ENCODE peak calls at places on chromosomes 3 and 15, in four cellular contexts. One of them, this sample, is unnamed.

GRCh38 chr3:47825590-47825989 is 22.7 kb downstream of the DHX30 start:
- DNase-seq in colonic mucosa: no peak
- DNase-seq in mesendoderm: no peak
- DNase-seq in Peyer's patch: no peak
- DNase-seq in this sample: no peak

GRCh38 chr15:31469801-31470545 is 143.3 kb downstream of the KLF13 start:
- DNase-seq in mesendoderm: no peak
- DNase-seq in Peyer's patch: no peak
- DNase-seq in colonic mucosa: peak; percentile 15
- DNase-seq in this sample: no peak

GRCh38 chr3:169104541-169104940 is 559.0 kb downstream of the MECOM start:
- DNase-seq in Peyer's patch: no peak
- DNase-seq in mesendoderm: no peak
- DNase-seq in colonic mucosa: no peak
- DNase-seq in this sample: no peak

GRCh38 chr3:46670000-46670890 is 23.2 kb downstream of the ALS2CL start:
- DNase-seq in mesendoderm: no peak
- DNase-seq in Peyer's patch: no peak
- DNase-seq in colonic mucosa: no peak
- DNase-seq in this sample: peak; percentile 28

GRCh38 chr3:129624347-129625070 is 18.0 kb upstream of the PLXND1 start:
- DNase-seq in colonic mucosa: peak; percentile 28
- DNase-seq in Peyer's patch: no peak
- DNase-seq in mesendoderm: no peak
- DNase-seq in this sample: no peak

GRCh38 chr15:59232476-59232875 is 25.8 kb downstream of the LDHAL6B start:
- DNase-seq in mesendoderm: no peak
- DNase-seq in colonic mucosa: no peak
- DNase-seq in Peyer's patch: no peak
- DNase-seq in this sample: no peak

GRCh38 chr3:192079098-192079497 is 618.1 kb downstream of the PYDC2 start:
- DNase-seq in Peyer's patch: no peak
- DNase-seq in mesendoderm: peak; percentile 8
- DNase-seq in colonic mucosa: no peak
- DNase-seq in this sample: no peak

GRCh38 chr3:14225421-14225820 is 46.8 kb downstream of the LSM3 start:
- DNase-seq in mesendoderm: no peak
- DNase-seq in Peyer's patch: no peak
- DNase-seq in colonic mucosa: peak; percentile 49
- DNase-seq in this sample: no peak

GRCh38 chr3:63976166-63976861 is 47.0 kb downstream of the PSMD6 start:
- DNase-seq in colonic mucosa: no peak
- DNase-seq in Peyer's patch: no peak
- DNase-seq in mesendoderm: no peak
- DNase-seq in this sample: no peak

GRCh38 chr3:8472549-8472948 is 29.1 kb upstream of the LMCD1 start:
- DNase-seq in mesendoderm: no peak
- DNase-seq in colonic mucosa: no peak
- DNase-seq in Peyer's patch: no peak
- DNase-seq in this sample: peak; percentile 21

GRCh38 chr3:138921316-138922292 is 25.3 kb downstream of the FOXL2 start:
- DNase-seq in colonic mucosa: no peak
- DNase-seq in Peyer's patch: no peak
- DNase-seq in mesendoderm: peak; percentile 60
- DNase-seq in this sample: no peak

GRCh38 chr15:35427091-35427490 is 118.9 kb downstream of the DPH6 start:
- DNase-seq in mesendoderm: peak; percentile 85
- DNase-seq in colonic mucosa: no peak
- DNase-seq in Peyer's patch: no peak
- DNase-seq in this sample: no peak

GRCh38 chr15:59296181-59296617 is 76.5 kb downstream of the MYO1E start:
- DNase-seq in colonic mucosa: no peak
- DNase-seq in mesendoderm: no peak
- DNase-seq in Peyer's patch: no peak
- DNase-seq in this sample: no peak

GRCh38 chr15:73321496-73322344 is 47.0 kb downstream of the HCN4 start:
- DNase-seq in mesendoderm: no peak
- DNase-seq in colonic mucosa: no peak
- DNase-seq in Peyer's patch: no peak
- DNase-seq in this sample: no peak

GRCh38 chr3:155032918-155033317 is 47.2 kb upstream of the MME start:
- DNase-seq in colonic mucosa: no peak
- DNase-seq in mesendoderm: peak; percentile 91
- DNase-seq in Peyer's patch: no peak
- DNase-seq in this sample: no peak

GRCh38 chr15:48112242-48112641 is 8.5 kb upstream of the SLC24A5 start:
- DNase-seq in colonic mucosa: no peak
- DNase-seq in mesendoderm: peak; percentile 82
- DNase-seq in Peyer's patch: no peak
- DNase-seq in this sample: peak; percentile 25

GRCh38 chr3:78846688-78847087 is 921.1 kb downstream of the ROBO1 start:
- DNase-seq in Peyer's patch: no peak
- DNase-seq in mesendoderm: no peak
- DNase-seq in colonic mucosa: no peak
- DNase-seq in this sample: no peak

GRCh38 chr3:36868614-36869436 is 76.0 kb downstream of the TRANK1 start:
- DNase-seq in colonic mucosa: peak; percentile 34
- DNase-seq in mesendoderm: peak; percentile 97
- DNase-seq in Peyer's patch: peak; percentile 54
- DNase-seq in this sample: no peak

GRCh38 chr3:85321892-85322291 is 363.1 kb downstream of the CADM2 start:
- DNase-seq in Peyer's patch: no peak
- DNase-seq in mesendoderm: no peak
- DNase-seq in colonic mucosa: no peak
- DNase-seq in this sample: no peak

GRCh38 chr3:113226491-113226890 is 15.1 kb downstream of the BOC start:
- DNase-seq in Peyer's patch: no peak
- DNase-seq in mesendoderm: no peak
- DNase-seq in colonic mucosa: no peak
- DNase-seq in this sample: no peak

GRCh38 chr3:171142985-171143384 is 116.5 kb upstream of the SLC2A2 start:
- DNase-seq in Peyer's patch: no peak
- DNase-seq in colonic mucosa: no peak
- DNase-seq in mesendoderm: no peak
- DNase-seq in this sample: no peak

GRCh38 chr3:9994086-9994844 is 7.6 kb upstream of the EMC3 start:
- DNase-seq in Peyer's patch: no peak
- DNase-seq in colonic mucosa: no peak
- DNase-seq in mesendoderm: no peak
- DNase-seq in this sample: no peak

GRCh38 chr15:37007301-37007700 is 93.0 kb downstream of the MEIS2 start:
- DNase-seq in Peyer's patch: no peak
- DNase-seq in colonic mucosa: no peak
- DNase-seq in mesendoderm: no peak
- DNase-seq in this sample: no peak

GRCh38 chr3:192851821-192852352 is 65.8 kb downstream of the MB21D2 start:
- DNase-seq in Peyer's patch: peak; percentile 39
- DNase-seq in mesendoderm: no peak
- DNase-seq in colonic mucosa: peak; percentile 85
- DNase-seq in this sample: peak; percentile 88

GRCh38 chr15:92149029-92149428 is 244.7 kb upstream of the ST8SIA2 start:
- DNase-seq in Peyer's patch: no peak
- DNase-seq in colonic mucosa: no peak
- DNase-seq in mesendoderm: no peak
- DNase-seq in this sample: no peak

GRCh38 chr3:125002834-125003368 is 52.9 kb downstream of the HEG1 start:
- DNase-seq in Peyer's patch: no peak
- DNase-seq in mesendoderm: no peak
- DNase-seq in colonic mucosa: no peak
- DNase-seq in this sample: no peak
- H3K36me3 ChIP-seq in Peyer's patch: no peaks in the 10 kb centered on the region
- H3K36me3 ChIP-seq in mesendoderm: peaks cover 30% of the 10 kb centered on the region
- H3K36me3 ChIP-seq in colonic mucosa: no peaks in the 10 kb centered on the region
- H3K36me3 ChIP-seq in this sample: no peaks in the 10 kb centered on the region

DNA sequence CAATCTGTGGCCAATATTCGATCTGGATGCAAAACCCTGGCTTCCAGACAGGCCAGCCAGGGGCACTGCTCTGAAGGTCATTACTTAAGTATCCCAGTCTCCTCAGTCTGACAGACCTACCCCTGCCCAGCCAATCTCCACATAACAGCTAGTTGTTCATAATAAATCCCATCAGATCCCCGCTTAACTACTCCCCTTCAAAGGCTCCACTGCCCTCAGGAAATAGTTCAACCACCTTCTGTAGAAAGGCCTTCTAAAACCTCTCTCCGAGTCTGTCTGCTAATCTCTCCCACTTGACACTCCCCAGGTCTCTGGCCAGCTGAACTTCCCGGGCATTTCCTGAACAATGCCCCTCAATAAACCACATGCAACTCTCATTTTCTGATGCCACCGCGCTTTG is 6.1 kb downstream of the PRC1 start:
- DNase-seq in mesendoderm: peak; percentile 38
- DNase-seq in Peyer's patch: no peak
- DNase-seq in colonic mucosa: no peak
- DNase-seq in this sample: no peak
- H3K36me3 ChIP-seq in mesendoderm: peaks cover 1% of the 10 kb centered on the region
- H3K36me3 ChIP-seq in Peyer's patch: no peaks in the 10 kb centered on the region
- H3K36me3 ChIP-seq in colonic mucosa: no peaks in the 10 kb centered on the region
- H3K36me3 ChIP-seq in this sample: no peaks in the 10 kb centered on the region

DNA sequence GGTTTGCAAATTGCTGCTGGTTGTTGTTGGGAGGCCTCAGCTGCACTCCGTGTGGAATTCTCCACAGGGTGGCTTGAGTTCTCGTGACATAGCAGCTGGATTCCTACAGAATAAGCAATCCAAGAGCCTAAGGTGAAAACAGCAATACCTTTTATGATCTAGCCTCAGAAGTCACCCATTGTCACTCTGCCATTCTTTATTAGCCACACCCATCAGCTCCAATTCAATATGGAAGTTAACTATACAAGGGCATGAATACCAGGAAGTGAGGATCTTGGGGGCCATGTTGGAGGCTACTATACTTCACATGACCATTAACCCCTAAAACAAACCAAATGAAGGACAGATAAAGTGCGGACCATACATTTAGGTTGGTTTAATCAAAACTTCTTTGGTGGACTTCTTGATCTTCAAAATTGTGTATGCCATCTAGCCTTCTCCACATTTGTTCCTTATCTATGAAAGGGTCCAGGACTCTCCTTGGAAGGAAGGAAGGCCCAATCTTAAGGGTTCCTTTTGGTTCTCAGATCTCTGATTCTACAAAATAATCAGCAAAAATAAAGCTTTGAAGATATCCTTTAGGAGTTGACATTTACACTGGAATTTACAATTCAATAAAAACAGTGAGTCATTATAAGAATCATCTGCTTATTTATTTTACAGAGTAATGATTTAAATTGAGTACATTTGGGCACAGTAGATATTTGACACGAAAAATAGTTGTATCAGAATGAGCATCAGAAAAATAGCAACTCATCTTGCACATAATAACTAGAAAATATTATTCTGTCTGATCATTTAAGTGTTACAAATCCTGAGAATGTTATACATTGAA is 21.5 kb downstream of the CIAO2A start:
- DNase-seq in colonic mucosa: no peak
- DNase-seq in Peyer's patch: no peak
- DNase-seq in mesendoderm: no peak
- DNase-seq in this sample: no peak
- H3K36me3 ChIP-seq in colonic mucosa: no peaks in the 10 kb centered on the region
- H3K36me3 ChIP-seq in Peyer's patch: no peaks in the 10 kb centered on the region
- H3K36me3 ChIP-seq in mesendoderm: peaks cover 5% of the 10 kb centered on the region
- H3K36me3 ChIP-seq in this sample: peaks cover 4% of the 10 kb centered on the region

GRCh38 chr3:119912220-119912619 is 130.3 kb downstream of the NR1I2 start:
- DNase-seq in Peyer's patch: no peak
- DNase-seq in mesendoderm: no peak
- DNase-seq in colonic mucosa: no peak
- DNase-seq in this sample: no peak
- H3K36me3 ChIP-seq in Peyer's patch: no peaks in the 10 kb centered on the region
- H3K36me3 ChIP-seq in mesendoderm: no peaks in the 10 kb centered on the region
- H3K36me3 ChIP-seq in colonic mucosa: peaks cover 5% of the 10 kb centered on the region
- H3K36me3 ChIP-seq in this sample: no peaks in the 10 kb centered on the region

GRCh38 chr3:16477501-16477900 is 36.0 kb downstream of the RFTN1 start:
- DNase-seq in Peyer's patch: no peak
- DNase-seq in colonic mucosa: no peak
- DNase-seq in mesendoderm: no peak
- DNase-seq in this sample: no peak
- H3K36me3 ChIP-seq in Peyer's patch: no peaks in the 10 kb centered on the region
- H3K36me3 ChIP-seq in colonic mucosa: no peaks in the 10 kb centered on the region
- H3K36me3 ChIP-seq in mesendoderm: no peaks in the 10 kb centered on the region
- H3K36me3 ChIP-seq in this sample: no peaks in the 10 kb centered on the region

This sample was measured in pancreas.